ENCODE peak calls at places on chromosomes 7 and 10, in four cellular contexts. I, M, N and T are unnamed samples.

GRCh38 chr10:34651796-34652195 is 163.3 kb downstream of the PARD3 start:
- DNase-seq in I (no peak), M (no peak), N (no peak), T (no peak)

GRCh38 chr10:11724938-11725776 is 17.0 kb upstream of the ECHDC3 start:
- DNase-seq in I (no peak), M (peak; percentile 58), N (no peak), T (peak; percentile 49)

GRCh38 chr7:128404826-128405344 is 4.9 kb downstream of the IMPDH1 start:
- DNase-seq in I (no peak), M (no peak), N (no peak), T (peak; percentile 57)

GRCh38 chr10:103072276-103072675 is 120.8 kb downstream of the NT5C2 start:
- DNase-seq in I (no peak), M (no peak), N (no peak), T (no peak)

GRCh38 chr10:76885815-76886214 is 751.8 kb downstream of the KCNMA1 start:
- DNase-seq in I (no peak), M (no peak), N (no peak), T (no peak)

GRCh38 chr10:127174866-127175265 is 21.5 kb downstream of the INSYN2A start:
- DNase-seq in I (no peak), M (no peak), N (no peak), T (no peak)

GRCh38 chr10:58839771-58840170 is 327.1 kb downstream of the BICC1 start:
- DNase-seq in I (no peak), M (no peak), N (no peak), T (no peak)

GRCh38 chr10:107631876-107632275 is 467.4 kb upstream of the SORCS1 start:
- DNase-seq in I (no peak), M (no peak), N (no peak), T (no peak)

GRCh38 chr7:100719523-100720319 is 547 bp upstream of the EPO start:
- DNase-seq in I (no peak), M (no peak), N (peak; percentile 40), T (no peak)

GRCh38 chr10:110268931-110269640 is 35.6 kb downstream of the SMNDC1 start:
- DNase-seq in I (no peak), M (no peak), N (no peak), T (no peak)

GRCh38 chr10:132788180-132788830 is 2.4 kb upstream of the NKX6-2 start:
- DNase-seq in I (no peak), M (no peak), N (peak; percentile 18), T (no peak)

GRCh38 chr10:2949948-2950354 is 117.4 kb upstream of the PFKP start:
- DNase-seq in I (no peak), M (no peak), N (no peak), T (peak; percentile 23)

GRCh38 chr10:14608381-14609001 is 166.2 kb downstream of the FAM107B start:
- DNase-seq in I (no peak), M (peak; percentile 17), N (no peak), T (no peak)

GRCh38 chr7:34672430-34672829 is 14.4 kb downstream of the NPSR1 start:
- DNase-seq in I (no peak), M (no peak), N (no peak), T (peak; percentile 24)

GRCh38 chr7:92847305-92847704 is 10.9 kb upstream of the CDK6 start:
- DNase-seq in I (no peak), M (no peak), N (no peak), T (no peak)

GRCh38 chr10:74255800-74256422 is 104.9 kb downstream of the ADK start:
- DNase-seq in I (no peak), M (no peak), N (no peak), T (no peak)

GRCh38 chr7:1691096-1691495 is 21.0 kb downstream of the ELFN1 start:
- DNase-seq in I (no peak), M (no peak), N (no peak), T (no peak)

GRCh38 chr7:123797673-123798526 is 47.1 kb upstream of the HYAL4 start:
- DNase-seq in I (no peak), M (no peak), N (no peak), T (peak; percentile 2)

GRCh38 chr7:84105582-84105981 is 89.0 kb downstream of the SEMA3A start:
- DNase-seq in I (no peak), M (no peak), N (no peak), T (no peak)

GRCh38 chr10:28679941-28680752 is 2.8 kb downstream of the BAMBI start:
- DNase-seq in I (no peak), M (no peak), N (no peak), T (no peak)

GRCh38 chr10:6088721-6089333 is at the start of gene RBM17:
- DNase-seq in I (peak; percentile 96), M (peak; percentile 85), N (peak; percentile 96), T (peak; percentile 70)
- TF ChIP-seq POLR2A in I (peak; percentile 72), M (peak; percentile 43), N (no peak), T (peak; percentile 66)

GRCh38 chr7:112012266-112012665 is 193.9 kb downstream of the DOCK4 start:
- DNase-seq in I (no peak), M (no peak), N (no peak), T (no peak)
- TF ChIP-seq POLR2A in I (no peak), M (no peak), N (no peak), T (no peak)

DNA sequence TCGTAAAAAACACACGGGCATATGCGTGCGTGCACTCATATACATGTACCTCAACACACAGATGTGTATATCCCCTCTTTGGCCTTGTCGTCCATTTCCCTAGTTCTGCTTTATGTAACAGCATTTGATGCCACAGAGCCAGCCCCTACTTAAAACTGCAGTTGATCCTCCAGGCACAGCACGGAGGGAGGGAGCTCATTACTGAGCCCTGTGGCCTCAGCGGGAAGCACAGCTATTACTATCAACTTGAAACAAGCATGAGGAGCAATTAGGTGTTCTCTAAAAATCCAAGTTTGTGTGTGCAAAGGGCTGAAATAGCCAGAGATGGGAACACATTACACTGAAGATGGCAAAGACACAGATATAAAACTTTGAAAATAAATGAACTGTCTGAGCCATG is 580.9 kb downstream of the GLRX3 start:
- DNase-seq in I (no peak), M (no peak), N (no peak), T (no peak)
- TF ChIP-seq POLR2A in I (no peak), M (no peak), N (no peak), T (no peak)

DNA sequence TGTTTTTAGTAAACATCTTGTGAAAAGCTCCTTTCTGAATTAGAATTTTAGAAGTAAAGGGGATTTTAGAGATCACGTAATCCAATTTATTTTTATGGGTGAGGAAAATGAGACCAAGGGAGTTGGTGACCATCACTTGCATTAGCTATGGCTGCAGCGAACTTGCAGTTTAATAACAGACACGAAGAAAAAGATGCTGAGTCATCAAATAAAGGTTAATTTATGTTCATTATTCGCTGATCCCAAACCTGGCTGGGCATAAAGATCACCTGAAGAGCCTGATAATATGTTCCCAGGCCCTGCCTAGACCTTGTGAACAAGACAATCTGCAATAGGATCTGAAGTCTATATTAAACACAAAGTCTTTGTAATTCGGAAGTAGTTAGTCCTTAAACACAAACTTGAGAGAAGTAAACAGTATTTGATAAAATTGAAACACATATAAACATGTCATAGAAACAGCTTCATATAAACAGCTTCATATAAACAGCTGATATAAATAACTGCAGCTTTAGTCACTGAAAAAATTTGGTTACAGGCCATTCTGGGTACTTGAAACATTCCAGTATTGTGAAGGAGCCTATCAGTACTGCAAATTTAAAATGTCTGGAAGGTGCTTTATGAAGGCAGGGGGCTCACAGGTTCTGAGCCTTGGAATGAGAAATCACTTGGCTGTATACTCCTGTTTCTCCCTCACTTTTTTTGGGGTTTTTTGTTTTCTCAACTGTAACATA is 16.5 kb downstream of the GPR158 start:
- DNase-seq in I (no peak), M (no peak), N (no peak), T (no peak)
- TF ChIP-seq POLR2A in I (no peak), M (no peak), N (no peak), T (no peak)

GRCh38 chr10:94546616-94547175 is 1.1 kb downstream of the HELLS start:
- DNase-seq in I (no peak), M (no peak), N (no peak), T (no peak)

GRCh38 chr10:94549221-94549620 is 3.6 kb downstream of the HELLS start:
- DNase-seq in I (no peak), M (no peak), N (no peak), T (no peak)

GRCh38 chr10:94546058-94546595 is 539 bp downstream of the HELLS start:
- DNase-seq in I (no peak), M (no peak), N (no peak), T (peak; percentile 24)

GRCh38 chr10:94545277-94546057 is at the start of gene HELLS:
- DNase-seq in I (peak; percentile 91), M (peak; percentile 69), N (peak; percentile 84), T (peak; percentile 76)
- TF ChIP-seq POLR2A in I (no peak), M (peak; percentile 71), N (no peak), T (peak; percentile 66)

GRCh38 chr10:43394868-43395267 is 14.1 kb downstream of the HNRNPF start:
- DNase-seq in I (no peak), M (no peak), N (no peak), T (no peak)

GRCh38 chr10:43395571-43396060 is 13.4 kb downstream of the HNRNPF start:
- DNase-seq in I (no peak), M (no peak), N (no peak), T (no peak)

GRCh38 chr10:43398939-43399871 is 9.8 kb downstream of the HNRNPF start:
- DNase-seq in I (no peak), M (no peak), N (no peak), T (no peak)

GRCh38 chr10:43396061-43396927 is 12.7 kb downstream of the HNRNPF start:
- DNase-seq in I (no peak), M (peak; percentile 86), N (peak; percentile 85), T (peak; percentile 65)

DNA sequence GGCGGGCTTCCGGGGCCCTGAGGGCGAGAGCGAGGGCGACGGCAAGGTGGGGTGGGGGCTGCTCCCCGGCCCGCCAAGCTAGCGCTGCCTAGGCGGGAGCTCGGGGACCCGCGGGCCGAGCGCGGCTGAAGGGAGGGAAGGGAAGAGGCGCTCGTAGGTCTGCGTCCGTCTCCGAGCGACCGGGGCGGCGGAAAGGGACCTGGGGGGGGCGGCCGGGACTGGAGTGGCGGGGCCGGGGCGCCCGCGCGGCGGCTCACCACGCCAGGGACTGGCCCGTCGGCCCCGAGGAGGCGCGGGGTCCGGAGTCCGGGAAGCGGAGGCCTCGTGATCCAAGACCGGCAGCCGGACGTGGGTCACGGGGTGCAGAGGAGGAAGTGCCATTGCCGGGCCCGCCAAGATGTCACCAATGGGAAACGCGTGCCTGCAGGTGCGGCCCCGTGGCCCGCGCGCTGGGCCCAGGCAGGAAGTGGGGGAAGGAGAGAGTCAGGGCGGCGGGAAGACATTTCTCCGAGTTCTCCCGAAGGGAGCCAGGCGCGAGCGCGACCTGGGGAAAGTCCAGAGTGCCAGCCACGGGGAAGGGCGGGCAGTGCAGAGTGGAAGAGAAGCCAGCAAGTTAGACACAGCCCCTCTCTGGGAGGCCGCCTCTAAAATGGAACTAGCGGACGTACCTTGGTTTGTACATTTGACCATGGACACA is 11.9 kb downstream of the HNRNPF start:
- DNase-seq in I (peak; percentile 92), M (peak; percentile 84), N (peak; percentile 95), T (peak; percentile 85)
- TF ChIP-seq POLR2A in I (peak; percentile 50), M (peak; percentile 80), N (peak; percentile 83), T (peak; percentile 50)

DNA sequence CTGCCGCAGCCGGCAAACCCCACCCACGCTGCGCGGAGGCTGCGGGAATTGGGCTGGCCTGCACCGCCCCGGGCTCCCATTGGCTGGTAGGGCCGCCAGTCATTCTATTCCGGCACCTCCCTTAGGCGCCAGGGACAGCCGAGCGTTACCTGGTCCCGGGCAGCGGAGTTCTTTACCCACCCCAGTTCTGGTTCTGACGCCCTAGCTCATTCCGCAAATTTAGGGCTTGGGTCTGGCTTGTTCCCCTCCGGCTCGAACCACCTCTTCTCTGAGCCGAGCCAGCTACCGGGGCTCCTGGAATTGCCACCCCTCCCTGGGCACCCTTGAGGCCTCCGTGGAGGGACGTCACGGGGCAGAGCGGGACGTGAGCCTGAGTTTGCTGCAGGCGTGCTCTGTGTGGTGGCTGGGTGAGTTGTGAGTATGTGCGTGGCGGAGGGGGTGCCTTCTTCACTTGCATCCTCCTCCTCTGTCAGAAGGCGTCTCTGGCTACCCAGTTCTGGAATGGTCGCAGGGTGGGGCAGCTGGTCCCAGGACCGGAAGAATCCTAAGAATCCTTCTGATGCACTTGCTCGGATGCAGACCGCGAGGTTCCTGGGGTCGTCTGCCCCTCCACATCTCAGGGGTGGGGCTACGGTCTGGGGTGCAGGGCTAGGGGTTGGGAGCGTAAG is at the start of the genes PDZD7 and SFXN3:
- DNase-seq in I (no peak), M (peak; percentile 98), N (peak; percentile 98), T (peak; percentile 87)
- TF ChIP-seq POLR2A in I (peak; percentile 86), M (no peak), N (peak; percentile 65), T (no peak)